ENCODE peak calls at places on chromosome 6, in seven cellular contexts. B is body of pancreas, G is fibroblast of mammary gland, A is K562, P is cardiac fibroblast, Q is stomach, M is AG09309. U is an unnamed sample.

GRCh38 chr6:40805336-40805735 is 218.2 kb upstream of the LRFN2 start:
- DNase-seq in B (no peak), G (no peak), A (no peak), P (no peak), Q (no peak), M (no peak), U (no peak)

GRCh38 chr6:36422714-36423100 is 19.9 kb downstream of the PXT1 start:
- DNase-seq in B (no peak), G (no peak), A (no peak), P (no peak), Q (no peak), M (no peak), U (no peak)

GRCh38 chr6:106300944-106301343 is 24.6 kb downstream of the ATG5 start:
- DNase-seq in B (no peak), G (peak; percentile 66), A (peak; percentile 38), P (peak; percentile 74), Q (no peak), M (peak; percentile 31), U (peak; percentile 34)

GRCh38 chr6:154763650-154764049 is 30.4 kb downstream of the SCAF8 start:
- DNase-seq in B (no peak), G (peak; percentile 19), A (no peak), P (peak; percentile 18), Q (no peak), M (no peak), U (no peak)

GRCh38 chr6:43334466-43335095 is 26.0 kb upstream of the CRIP3 start:
- DNase-seq in B (no peak), G (peak; percentile 67), A (peak; percentile 74), P (peak; percentile 72), Q (no peak), M (peak; percentile 17), U (peak; percentile 68)

GRCh38 chr6:10202581-10202980 is 212.3 kb downstream of the TFAP2A start:
- DNase-seq in B (no peak), G (no peak), A (no peak), P (no peak), Q (no peak), M (no peak), U (no peak)

GRCh38 chr6:98924647-98925046 is 23.1 kb downstream of the FBXL4 start:
- DNase-seq in B (peak; percentile 56), G (no peak), A (no peak), P (no peak), Q (peak; percentile 63), M (no peak), U (no peak)

GRCh38 chr6:138431276-138432062 is 27.4 kb downstream of the HEBP2 start:
- DNase-seq in B (no peak), G (no peak), A (no peak), P (no peak), Q (no peak), M (no peak), U (no peak)

GRCh38 chr6:30200551-30201281 is 12.5 kb downstream of the TRIM26 start:
- DNase-seq in B (no peak), G (no peak), A (no peak), P (no peak), Q (no peak), M (no peak), U (no peak)

GRCh38 chr6:106247733-106248132 is 77.8 kb downstream of the ATG5 start:
- DNase-seq in B (no peak), G (no peak), A (no peak), P (no peak), Q (no peak), M (no peak), U (no peak)

GRCh38 chr6:13668291-13668928 is 43.2 kb downstream of the RANBP9 start:
- DNase-seq in B (no peak), G (peak; percentile 25), A (peak; percentile 78), P (peak; percentile 49), Q (no peak), M (no peak), U (peak; percentile 10)

GRCh38 chr6:135941275-135941674 is 89.8 kb downstream of the PDE7B start:
- DNase-seq in B (no peak), G (peak; percentile 91), A (no peak), P (peak; percentile 67), Q (no peak), M (no peak), U (peak; percentile 63)

GRCh38 chr6:91716361-91716760 is 1129.5 kb upstream of the MAP3K7 start:
- DNase-seq in B (no peak), G (no peak), A (no peak), P (no peak), Q (no peak), M (no peak), U (no peak)

GRCh38 chr6:88380618-88381288 is 214.6 kb upstream of the CNR1 start:
- DNase-seq in B (no peak), G (peak; percentile 69), A (no peak), P (peak; percentile 79), Q (no peak), M (no peak), U (peak; percentile 62)

GRCh38 chr6:152110878-152111820 is 303.7 kb downstream of the ESR1 start:
- DNase-seq in B (no peak), G (no peak), A (no peak), P (no peak), Q (no peak), M (peak; percentile 66), U (peak; percentile 54)

GRCh38 chr6:24883618-24884017 is 52.1 kb downstream of the RIPOR2 start:
- DNase-seq in B (no peak), G (peak; percentile 72), A (no peak), P (peak; percentile 55), Q (no peak), M (peak; percentile 75), U (peak; percentile 69)

GRCh38 chr6:168355716-168356522 is 36.3 kb upstream of the DACT2 start:
- DNase-seq in B (peak; percentile 70), G (peak; percentile 12), A (peak; percentile 68), P (peak; percentile 14), Q (peak; percentile 64), M (no peak), U (no peak)

GRCh38 chr6:121770943-121771342 is 335.5 kb downstream of the GJA1 start:
- DNase-seq in B (no peak), G (peak; percentile 53), A (no peak), P (peak; percentile 13), Q (no peak), M (no peak), U (no peak)

GRCh38 chr6:45196121-45196520 is 132.0 kb upstream of the RUNX2 start:
- DNase-seq in B (no peak), G (no peak), A (no peak), P (no peak), Q (no peak), M (no peak), U (no peak)

GRCh38 chr6:22221630-22222029 is 75.2 kb downstream of the PRL start:
- DNase-seq in B (no peak), G (no peak), A (no peak), P (no peak), Q (no peak), M (no peak), U (no peak)

GRCh38 chr6:10720229-10720959 is 2.5 kb upstream of the TMEM14C start:
- DNase-seq in B (peak; percentile 26), G (peak; percentile 20), A (no peak), P (peak; percentile 32), Q (peak; percentile 36), M (no peak), U (no peak)

GRCh38 chr6:135331002-135331401 is 149.9 kb downstream of the MYB start:
- DNase-seq in B (no peak), G (peak; percentile 29), A (no peak), P (peak; percentile 31), Q (no peak), M (no peak), U (no peak)

GRCh38 chr6:26199773-26200728 is 112.8 kb downstream of the HFE start:
- DNase-seq in B (peak; percentile 30), G (no peak), A (peak; percentile 65), P (peak; percentile 64), Q (no peak), M (no peak), U (peak; percentile 51)

GRCh38 chr6:9943026-9943425 is 471.8 kb downstream of the TFAP2A start:
- DNase-seq in B (no peak), G (no peak), A (no peak), P (no peak), Q (no peak), M (no peak), U (no peak)

GRCh38 chr6:50093116-50093937 is 43.6 kb upstream of the DEFB112 start:
- DNase-seq in B (no peak), G (no peak), A (no peak), P (no peak), Q (no peak), M (no peak), U (no peak)

GRCh38 chr6:21144928-21145327 is 448.6 kb upstream of the SOX4 start:
- DNase-seq in B (no peak), G (no peak), A (no peak), P (no peak), Q (no peak), M (no peak), U (no peak)

GRCh38 chr6:21141616-21142303 is 451.8 kb upstream of the SOX4 start:
- DNase-seq in B (no peak), G (no peak), A (no peak), P (no peak), Q (no peak), M (no peak), U (no peak)

GRCh38 chr6:21142716-21143115 is 450.8 kb upstream of the SOX4 start:
- DNase-seq in B (no peak), G (no peak), A (no peak), P (no peak), Q (no peak), M (no peak), U (no peak)

GRCh38 chr6:21138359-21139094 is 455.0 kb upstream of the SOX4 start:
- DNase-seq in B (no peak), G (peak; percentile 47), A (no peak), P (no peak), Q (no peak), M (peak; percentile 8), U (peak; percentile 12)

GRCh38 chr6:21143651-21144050 is 449.9 kb upstream of the SOX4 start:
- DNase-seq in B (no peak), G (no peak), A (no peak), P (no peak), Q (no peak), M (no peak), U (no peak)
- H3K4me3 ChIP-seq in B (no peak overlapping the region), G (no peak overlapping the region), A (no peak overlapping the region), P (no peak overlapping the region), Q (no peak overlapping the region), M (no peak overlapping the region), U (no peak overlapping the region)

DNA sequence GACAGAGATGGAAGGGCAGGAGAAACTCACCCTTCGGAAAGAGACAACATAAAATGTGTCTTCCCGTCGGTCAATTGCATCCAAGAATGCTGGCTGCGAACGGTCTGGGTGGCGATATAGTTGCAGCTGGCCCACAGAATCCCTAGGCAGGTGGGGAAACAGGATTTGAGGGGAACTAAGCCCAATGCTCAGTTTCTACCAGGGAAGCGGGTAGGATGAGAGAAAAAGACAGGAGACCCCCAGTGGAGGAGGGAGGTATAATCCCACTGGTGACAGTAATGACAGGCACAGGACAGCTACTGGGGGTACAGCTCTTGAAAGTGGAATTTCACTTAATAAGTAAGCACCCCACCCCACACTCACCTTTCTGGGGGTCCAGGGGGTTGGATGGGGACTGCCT is 7.5 kb upstream of the TNXB start:
- DNase-seq in B (no peak), G (no peak), A (peak; percentile 64), P (peak; percentile 33), Q (no peak), M (no peak), U (no peak)
- TF ChIP-seq CTCF in B (no peak), G (peak; percentile 41), A (peak; percentile 70), P (peak; percentile 46), Q (no peak), M (peak; percentile 41), U (peak; percentile 38)

GRCh38 chr6:111603648-111604047 is 2.0 kb downstream of the TRAF3IP2 start:
- DNase-seq in B (no peak), G (peak; percentile 66), A (peak; percentile 22), P (peak; percentile 46), Q (no peak), M (no peak), U (no peak)
- H3K4me3 ChIP-seq in B (no peak overlapping the region), G (peak overlapping the region; percentile 78), A (no peak overlapping the region), P (peak overlapping the region; percentile 58), Q (peak overlapping the region; percentile 55), M (peak overlapping the region; percentile 36), U (peak overlapping the region; percentile 58)

GRCh38 chr6:18528084-18528743 is 141.1 kb downstream of the RNF144B start:
- DNase-seq in B (no peak), G (peak; percentile 24), A (no peak), P (peak; percentile 35), Q (no peak), M (no peak), U (peak; percentile 26)
- TF ChIP-seq CTCF in B (no peak), G (peak; percentile 27), A (peak; percentile 45), P (no peak), Q (no peak), M (peak; percentile 14), U (peak; percentile 3)

U was measured in foreskin fibroblast.